ENCODE peak calls at places on chromosomes 13 and 19, in eight cellular contexts. M is naive thymus-derived CD4-positive, alpha-beta T cell; Z is mucosa of descending colon; X is activated T-cell treated with anti-CD3 and anti-CD28 coated beads for 48 hours; W is brain microvascular endothelial cell; H is SW480; O is cardiac muscle cell; V is neural crest cell. I is an unnamed sample.

GRCh38 chr19:416416-416815 is 7.5 kb upstream of the C2CD4C start:
- DNase-seq in M (no peak), Z (peak), X (no peak), W (no peak), H (no peak), O (no peak), V (no peak), I (no peak)

GRCh38 chr19:8004723-8005513 is 523 bp downstream of the ELAVL1 start:
- DNase-seq in M (peak), Z (no peak), X (peak), W (no peak), H (peak), O (peak), V (peak), I (peak)

GRCh38 chr19:34837262-34837661 is 64.2 kb upstream of the ZNF599 start:
- DNase-seq in M (no peak), Z (no peak), X (no peak), W (no peak), H (no peak), O (peak), V (no peak), I (no peak)

GRCh38 chr19:12745166-12745897 is 6.3 kb upstream of the BEST2 start:
- DNase-seq in M (no peak), Z (no peak), X (no peak), W (peak), H (no peak), O (peak), V (no peak), I (no peak)

GRCh38 chr19:15110418-15110815 is 3.2 kb downstream of the SYDE1 start:
- DNase-seq in M (no peak), Z (no peak), X (no peak), W (no peak), H (no peak), O (no peak), V (no peak), I (no peak)

GRCh38 chr13:110714798-110715394 is 1.4 kb downstream of the ING1 start:
- DNase-seq in M (no peak), Z (peak), X (peak), W (peak), H (peak), O (peak), V (peak), I (no peak)

GRCh38 chr19:703651-704446 is 4.9 kb upstream of the PALM start:
- DNase-seq in M (peak), Z (peak), X (peak), W (peak), H (peak), O (peak), V (peak), I (peak)

GRCh38 chr13:37406031-37406430 is 192.5 kb downstream of the POSTN start:
- DNase-seq in M (no peak), Z (no peak), X (no peak), W (no peak), H (no peak), O (no peak), V (no peak), I (no peak)

GRCh38 chr19:39544201-39544903 is 4.4 kb upstream of the EID2 start:
- DNase-seq in M (no peak), Z (no peak), X (no peak), W (no peak), H (no peak), O (peak), V (no peak), I (peak)

GRCh38 chr13:61812286-61812685 is 396.6 kb upstream of the PCDH20 start:
- DNase-seq in M (no peak), Z (no peak), X (no peak), W (no peak), H (no peak), O (no peak), V (no peak), I (no peak)

I was measured in MV-4-11.